ENCODE peak calls at places on chromosome 9, in nine cellular contexts. O is hepatocyte; A is stromal cell of bone marrow; X is fibroblast of lung; U is activated T-cell treated with anti-CD3 and anti-CD28 coated beads, Interleukin-2, amount 50 U/mL, for 72 hours; M is cardiac fibroblast; B is ACHN; H is germinal center; N is Right ventricle myocardium inferior. Q is an unnamed sample.

GRCh38 chr9:89687848-89688247 is 83.0 kb downstream of the GADD45G start:
- DNase-seq in O (no peak), A (no peak), X (no peak), U (no peak), M (no peak), B (no peak), H (no peak), N (no peak), Q (no peak)

GRCh38 chr9:71363286-71363961 is 242.0 kb upstream of the TRPM3 start:
- DNase-seq in O (no peak), A (no peak), X (peak), U (no peak), M (no peak), B (no peak), H (no peak), N (no peak), Q (no peak)

GRCh38 chr9:133677126-133678010 is 41.2 kb downstream of the DBH start:
- DNase-seq in O (no peak), A (no peak), X (no peak), U (peak), M (no peak), B (no peak), H (no peak), N (peak), Q (no peak)

GRCh38 chr9:77881111-77881510 is 150.5 kb downstream of the GNAQ start:
- DNase-seq in O (no peak), A (no peak), X (no peak), U (no peak), M (no peak), B (no peak), H (no peak), N (no peak), Q (no peak)

GRCh38 chr9:23123048-23123632 is 676.5 kb downstream of the DMRTA1 start:
- DNase-seq in O (peak), A (peak), X (peak), U (peak), M (peak), B (peak), H (no peak), N (no peak), Q (peak)

GRCh38 chr9:1267141-1267570 is 217.0 kb downstream of the DMRT2 start:
- DNase-seq in O (no peak), A (no peak), X (no peak), U (no peak), M (no peak), B (no peak), H (no peak), N (no peak), Q (no peak)

GRCh38 chr9:113876806-113877236 is 712 bp downstream of the ZNF618 start:
- DNase-seq in O (peak), A (no peak), X (no peak), U (no peak), M (peak), B (peak), H (no peak), N (no peak), Q (peak)

GRCh38 chr9:109510506-109510905 is 12.4 kb upstream of the PTPN3 start:
- DNase-seq in O (no peak), A (no peak), X (no peak), U (no peak), M (peak), B (no peak), H (no peak), N (no peak), Q (no peak)

GRCh38 chr9:83992407-83992806 is 11.8 kb downstream of the RMI1 start:
- DNase-seq in O (peak), A (no peak), X (peak), U (no peak), M (peak), B (peak), H (no peak), N (no peak), Q (no peak)

GRCh38 chr9:70802206-70802605 is 319.2 kb downstream of the TRPM3 start:
- DNase-seq in O (no peak), A (peak), X (peak), U (no peak), M (peak), B (no peak), H (no peak), N (no peak), Q (no peak)

GRCh38 chr9:96376926-96377874 is 6.3 kb downstream of the SLC35D2 start:
- DNase-seq in O (peak), A (no peak), X (peak), U (no peak), M (peak), B (peak), H (no peak), N (no peak), Q (peak)

GRCh38 chr9:12783767-12784460 is 9.1 kb downstream of the LURAP1L start:
- DNase-seq in O (no peak), A (no peak), X (no peak), U (no peak), M (no peak), B (no peak), H (no peak), N (no peak), Q (no peak)